ENCODE peak calls at places on chromosomes 12 and 14, in seven cellular contexts. A is NCI-H510A treated with DMSO at 0.1 percent for 48 hours; V is GOT3; N is small intestine; I is activated CD4-positive, alpha-beta T cell treated with anti-CD3 and anti-CD28 coated beads, Interleukin-2, amount 50 U/mL, for 24 hours; O is CD4-positive, CD25-positive, alpha-beta regulatory T cell; P is HS-5. Z is an unnamed sample.

GRCh38 chr12:43428088-43428600 is 123.9 kb downstream of the ADAMTS20 start:
- DNase-seq in V (no peak), N (no peak), P (no peak), I (no peak), A (no peak), O (no peak), Z (no peak)

GRCh38 chr12:38823314-38823713 is 82.1 kb downstream of the CPNE8 start:
- DNase-seq in O (no peak), V (no peak), P (no peak), N (no peak), A (no peak), I (no peak), Z (no peak)

GRCh38 chr14:43872222-43872621 is 634.9 kb downstream of the FSCB start:
- DNase-seq in A (no peak), P (no peak), I (no peak), N (no peak), O (no peak), V (no peak), Z (no peak)

GRCh38 chr12:6607751-6608591 is 792 bp upstream of the CHD4 start:
- DNase-seq in N (peak), O (peak), A (peak), V (no peak), I (no peak), P (peak), Z (peak)

GRCh38 chr12:27179399-27180214 is 64.5 kb upstream of the STK38L start:
- DNase-seq in I (no peak), A (no peak), V (no peak), O (no peak), P (peak), N (no peak), Z (no peak)

GRCh38 chr12:38771871-38772270 is 133.5 kb downstream of the CPNE8 start:
- DNase-seq in A (no peak), O (no peak), I (no peak), P (no peak), V (no peak), N (no peak), Z (no peak)

GRCh38 chr12:53336137-53336785 is at the start of gene SP7:
- DNase-seq in P (no peak), I (no peak), N (no peak), V (no peak), O (no peak), A (no peak), Z (no peak)

GRCh38 chr12:88448337-88448944 is 131.8 kb downstream of the KITLG start:
- DNase-seq in O (no peak), A (peak), P (no peak), I (no peak), V (no peak), N (no peak), Z (peak)

GRCh38 chr14:69398053-69398817 is at the start of the genes ERH and SLC39A9:
- DNase-seq in V (peak), I (peak), P (peak), N (peak), A (peak), O (peak), Z (peak)

GRCh38 chr14:104398656-104399055 is 180.9 kb upstream of the C14orf180 start:
- DNase-seq in O (no peak), V (no peak), N (no peak), I (no peak), P (no peak), A (no peak), Z (no peak)

GRCh38 chr12:111361073-111361716 is 7.7 kb downstream of the PHETA1 start:
- DNase-seq in N (no peak), V (no peak), I (no peak), A (no peak), O (no peak), P (no peak), Z (no peak)

GRCh38 chr14:100119251-100119650 is 40.2 kb downstream of the DEGS2 start:
- DNase-seq in I (no peak), A (no peak), V (no peak), N (no peak), P (no peak), O (no peak), Z (no peak)

GRCh38 chr12:53048033-53048779 is 1.7 kb upstream of the TNS2 start:
- DNase-seq in A (peak), O (no peak), I (no peak), V (no peak), P (no peak), N (peak), Z (no peak)

GRCh38 chr12:39605501-39605900 is 14.1 kb downstream of the ABCD2 start:
- DNase-seq in N (no peak), I (no peak), A (no peak), P (no peak), O (no peak), V (no peak), Z (no peak)